ENCODE peak calls at places on chromosomes 4 and X, in nine cellular contexts. K, H, V, N, W, L, R, G and B are unnamed samples. For H3K4me1, the result is how much of the 10 kb centered on the place peaks cover.

GRCh38 chr4:84159767-84160166 is 339.3 kb downstream of the NKX6-1 start:
- DNase-seq in L (no peak), H (no peak), K (no peak), R (peak), V (peak), G (peak), W (peak), N (peak), B (no peak)

GRCh38 chr4:165502919-165503907 is 124.4 kb downstream of the CPE start:
- DNase-seq in G (peak), K (no peak), V (no peak), H (no peak), L (peak), N (peak), W (no peak), R (peak), B (no peak)

GRCh38 chr4:39714171-39714570 is 16.2 kb downstream of the UBE2K start:
- DNase-seq in N (no peak), G (no peak), R (no peak), H (no peak), K (no peak), W (no peak), L (no peak), V (no peak), B (no peak)

GRCh38 chr4:84497220-84497834 is 1.8 kb downstream of the NKX6-1 start:
- DNase-seq in K (no peak), N (no peak), W (no peak), L (no peak), H (no peak), G (no peak), V (no peak), R (peak), B (no peak)

GRCh38 chr4:4995866-4996265 is 23.4 kb downstream of the CYTL1 start:
- DNase-seq in V (no peak), G (no peak), R (no peak), W (no peak), L (no peak), N (no peak), K (no peak), H (no peak), B (no peak)

GRCh38 chr4:158208931-158209640 is 1.2 kb upstream of the TMEM144 start:
- DNase-seq in V (no peak), N (no peak), R (no peak), H (no peak), G (no peak), K (no peak), W (no peak), L (no peak), B (no peak)

GRCh38 chr4:6222761-6223292 is 22.5 kb upstream of the JAKMIP1 start:
- DNase-seq in K (peak), H (no peak), V (no peak), L (no peak), G (peak), R (no peak), N (no peak), W (no peak), B (no peak)

GRCh38 chr4:7777871-7778523 is 161.7 kb downstream of the AFAP1 start:
- DNase-seq in K (no peak), V (no peak), R (no peak), N (no peak), L (no peak), H (no peak), W (no peak), G (no peak), B (no peak)

GRCh38 chrX:11064851-11065600 is 46.1 kb upstream of the HCCS start:
- DNase-seq in L (no peak), H (no peak), K (no peak), G (no peak), R (peak), N (no peak), W (no peak), V (no peak), B (peak)

GRCh38 chr4:108060164-108060563 is 70.5 kb downstream of the HADH start:
- DNase-seq in K (no peak), L (peak), N (peak), V (peak), G (peak), R (peak), W (no peak), H (no peak), B (no peak)

GRCh38 chr4:10380695-10381094 is 76.5 kb downstream of the ZNF518B start:
- DNase-seq in W (no peak), V (no peak), L (no peak), H (no peak), K (no peak), R (no peak), G (no peak), N (no peak), B (no peak)

GRCh38 chr4:74536557-74536956 is 91.6 kb downstream of the AREG start:
- DNase-seq in N (no peak), G (no peak), W (no peak), H (no peak), L (no peak), K (no peak), R (no peak), V (no peak), B (peak)

GRCh38 chrX:123217077-123217476 is 33.0 kb downstream of the GRIA3 start:
- DNase-seq in N (peak), L (no peak), K (no peak), V (no peak), G (no peak), R (peak), H (no peak), W (no peak), B (no peak)

GRCh38 chrX:107450823-107451509 is 1.5 kb downstream of the FRMPD3 start:
- DNase-seq in L (peak), R (no peak), V (no peak), K (no peak), N (peak), W (no peak), H (no peak), G (no peak), B (no peak)

GRCh38 chr4:188613976-188614375 is 474.7 kb downstream of the TRIML1 start:
- DNase-seq in W (no peak), H (no peak), N (no peak), V (no peak), R (no peak), K (no peak), G (no peak), L (no peak), B (no peak)

GRCh38 chr4:107449611-107450369 is 270.2 kb downstream of the PAPSS1 start:
- DNase-seq in L (no peak), N (peak), V (no peak), W (no peak), G (no peak), H (no peak), K (no peak), R (no peak), B (no peak)

GRCh38 chrX:72117636-72118215 is 14.0 kb downstream of the RTL5 start:
- DNase-seq in N (no peak), R (no peak), H (no peak), L (no peak), G (no peak), K (no peak), V (no peak), W (no peak), B (no peak)

GRCh38 chrX:16140983-16141382 is 17.6 kb downstream of the GRPR start:
- DNase-seq in G (no peak), H (no peak), W (no peak), L (no peak), K (no peak), R (no peak), V (no peak), N (no peak), B (no peak)

GRCh38 chrX:55028040-55028439 is 2.7 kb downstream of the ALAS2 start:
- DNase-seq in N (no peak), V (no peak), R (no peak), H (no peak), L (no peak), G (no peak), W (no peak), K (no peak), B (no peak)

GRCh38 chrX:70226048-70226447 is 8.4 kb upstream of the AWAT1 start:
- DNase-seq in V (no peak), N (no peak), H (no peak), K (no peak), G (no peak), W (no peak), L (no peak), R (no peak), B (no peak)

GRCh38 chr4:173505924-173506779 is 23.9 kb downstream of the HAND2 start:
- DNase-seq in W (no peak), R (peak), G (peak), K (no peak), N (peak), V (no peak), L (peak), H (no peak), B (peak)

GRCh38 chrX:137166591-137166990 is 132.8 kb upstream of the GPR101 start:
- DNase-seq in K (no peak), W (no peak), H (no peak), V (no peak), L (no peak), R (no peak), G (no peak), N (peak), B (no peak)

GRCh38 chr4:84803720-84804119 is 162.8 kb downstream of the WDFY3 start:
- DNase-seq in G (no peak), H (no peak), W (no peak), V (no peak), R (peak), K (no peak), N (no peak), L (no peak), B (no peak)

GRCh38 chrX:623599-624323 is 6.8 kb upstream of the SHOX start:
- DNase-seq in R (no peak), G (no peak), L (no peak), K (peak), V (no peak), W (no peak), N (no peak), H (no peak), B (peak)

GRCh38 chrX:110558406-110558805 is 199.8 kb downstream of the RTL9 start:
- DNase-seq in L (no peak), G (no peak), R (no peak), H (peak), W (no peak), K (no peak), V (no peak), N (no peak), B (no peak)

GRCh38 chrX:129793604-129794191 is 13.9 kb downstream of the SASH3 start:
- DNase-seq in K (no peak), R (no peak), V (no peak), G (no peak), L (no peak), N (no peak), W (no peak), H (no peak), B (no peak)

GRCh38 chr4:116055857-116056827 is 942.7 kb upstream of the NDST4 start:
- DNase-seq in L (no peak), R (peak), V (no peak), H (no peak), K (no peak), W (no peak), G (peak), N (peak), B (no peak)

GRCh38 chr4:184899261-184900134 is 73.7 kb upstream of the ACSL1 start:
- DNase-seq in L (no peak), N (no peak), R (peak), V (no peak), K (no peak), W (no peak), H (peak), G (no peak), B (peak)

GRCh38 chr4:184900184-184900583 is 74.4 kb upstream of the ACSL1 start:
- DNase-seq in G (no peak), K (no peak), W (no peak), N (no peak), H (no peak), R (no peak), V (no peak), L (no peak), B (peak)

GRCh38 chr4:184897807-184898388 is 72.1 kb upstream of the ACSL1 start:
- DNase-seq in V (no peak), R (no peak), H (no peak), K (no peak), G (no peak), W (no peak), L (no peak), N (no peak), B (no peak)

GRCh38 chr4:184896868-184897715 is 71.3 kb upstream of the ACSL1 start:
- DNase-seq in N (no peak), K (no peak), G (no peak), L (no peak), H (peak), W (no peak), V (no peak), R (peak), B (peak)

GRCh38 chr4:184898793-184899192 is 73.0 kb upstream of the ACSL1 start:
- DNase-seq in N (no peak), L (no peak), R (no peak), G (no peak), W (no peak), H (no peak), K (no peak), V (no peak), B (no peak)
- H3K4me1 ChIP-seq in N (under half), L (under half), R (half or more), G (under half), W (under half), H (under half), K (under half), V (under half), B (under half)

DNA sequence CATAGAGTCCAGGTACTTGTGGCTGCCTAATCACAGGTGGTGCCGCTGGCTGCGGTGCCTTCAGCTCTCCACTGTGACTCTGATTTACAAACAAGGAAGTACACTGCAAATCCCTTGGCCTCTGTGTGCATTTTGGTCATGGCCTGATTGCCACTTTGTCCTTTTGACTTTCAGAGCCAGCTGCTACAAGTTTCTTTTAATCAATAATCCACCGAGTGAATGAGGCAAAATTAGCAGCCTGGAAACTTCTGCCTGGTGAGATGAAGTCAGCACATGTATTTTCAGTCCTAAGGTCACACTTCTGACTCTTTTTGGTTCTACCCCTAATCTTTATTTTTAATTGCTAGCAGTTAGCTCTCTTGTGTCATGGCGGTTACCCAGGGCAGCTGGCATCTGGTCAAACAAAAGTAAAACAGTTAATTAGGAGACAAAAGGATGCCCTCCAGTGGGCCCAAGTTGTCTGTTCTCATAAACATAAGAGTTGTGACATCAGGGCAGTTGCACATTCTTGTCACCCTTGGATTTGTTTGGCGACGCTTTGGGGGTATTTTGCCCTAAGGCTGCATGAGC is 62.3 kb upstream of the LNX1 start:
- DNase-seq in N (peak), G (no peak), R (peak), K (peak), V (no peak), W (no peak), H (no peak), L (no peak), B (no peak)
- H3K4me1 ChIP-seq in N (under half), G (under half), R (under half), K (under half), V (under half), W (under half), H (under half), L (under half), B (under half)

DNA sequence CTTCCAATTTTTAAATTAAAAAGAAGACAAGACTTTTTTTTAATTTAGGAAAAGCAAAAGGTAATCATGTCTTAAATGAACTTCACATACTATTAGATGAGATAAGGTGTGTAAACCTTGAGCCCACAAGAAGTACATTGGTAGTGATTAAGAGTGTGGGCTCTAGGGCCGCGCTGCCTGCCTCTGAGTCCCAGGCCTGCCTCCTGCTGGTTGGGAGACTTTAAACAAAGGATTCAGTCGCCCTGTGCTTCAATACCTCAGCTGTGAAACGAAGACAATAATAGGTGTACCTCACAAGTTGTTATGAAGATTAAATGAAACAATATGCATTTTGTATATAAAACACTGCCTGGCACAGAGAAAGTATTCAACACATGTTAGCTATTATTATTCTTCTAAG is 95.9 kb upstream of the MYOZ2 start:
- DNase-seq in K (no peak), V (no peak), L (no peak), R (no peak), H (no peak), W (no peak), N (peak), G (peak), B (no peak)
- H3K4me1 ChIP-seq in K (under half), V (under half), L (half or more), R (half or more), H (under half), W (under half), N (under half), G (under half), B (under half)

GRCh38 chrX:13759152-13759718 is 24.7 kb downstream of the OFD1 start:
- DNase-seq in G (no peak), V (no peak), L (no peak), W (no peak), N (no peak), H (no peak), R (no peak), K (no peak), B (no peak)
- H3K4me1 ChIP-seq in G (under half), V (under half), L (under half), W (under half), N (under half), H (under half), R (under half), K (under half), B (under half)

DNA sequence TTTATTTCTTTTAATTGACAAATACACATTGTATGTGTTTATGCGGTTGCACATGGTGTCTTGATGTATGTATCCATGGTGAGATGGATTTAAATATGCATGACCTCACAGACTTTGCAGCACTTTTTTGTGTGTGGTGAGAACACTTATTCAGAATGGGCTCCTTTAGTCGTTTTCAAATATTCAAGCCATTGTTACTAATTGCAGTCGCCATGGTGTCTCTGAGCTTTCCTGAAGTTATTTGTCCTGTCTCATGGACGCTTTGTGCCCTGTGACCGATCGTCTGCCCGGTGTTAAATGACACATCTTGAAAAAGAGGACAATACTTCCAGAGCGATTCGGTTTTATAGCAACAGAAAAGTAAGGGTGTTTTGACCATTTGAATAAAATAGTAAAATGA is 14.4 kb downstream of the CD99 start:
- DNase-seq in R (no peak), V (no peak), L (no peak), K (no peak), N (no peak), H (no peak), W (no peak), G (no peak), B (no peak)
- H3K4me1 ChIP-seq in R (half or more), V (under half), L (half or more), K (under half), N (under half), H (half or more), W (under half), G (under half), B (under half)

DNA sequence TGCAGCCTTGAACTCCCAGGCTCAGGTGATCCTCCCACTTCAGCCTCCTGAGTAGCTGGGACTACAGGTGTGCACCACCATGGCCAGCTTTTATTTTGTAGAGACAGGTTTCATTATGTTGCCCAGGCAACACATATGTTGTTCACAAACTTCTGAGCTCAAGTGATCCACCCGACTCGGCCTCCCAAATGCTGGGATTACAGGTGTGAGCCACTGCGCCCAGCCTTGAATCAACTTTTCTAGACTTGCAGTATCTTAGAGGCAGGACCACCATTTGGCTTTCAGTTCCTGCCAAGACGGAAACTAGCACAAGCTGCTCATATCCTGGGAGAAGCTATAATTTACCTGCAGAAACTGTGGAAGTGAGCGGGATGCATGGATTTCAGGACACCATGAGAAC is 19.9 kb downstream of the NAT8L start:
- DNase-seq in N (no peak), R (no peak), L (no peak), W (no peak), H (no peak), K (peak), V (no peak), G (no peak), B (no peak)
- H3K4me1 ChIP-seq in N (under half), R (under half), L (under half), W (under half), H (under half), K (under half), V (under half), G (under half), B (under half)

GRCh38 chr4:168867128-168867527 is 142.9 kb downstream of the CBR4 start:
- DNase-seq in K (no peak), R (no peak), L (no peak), N (no peak), H (no peak), V (no peak), W (no peak), G (no peak), B (no peak)
- H3K4me1 ChIP-seq in K (under half), R (half or more), L (under half), N (under half), H (under half), V (under half), W (under half), G (under half), B (under half)

GRCh38 chr4:38563703-38564490 is 100.1 kb upstream of the KLF3 start:
- DNase-seq in V (no peak), W (no peak), G (no peak), N (no peak), R (peak), K (no peak), L (no peak), H (no peak), B (no peak)
- H3K4me1 ChIP-seq in V (under half), W (under half), G (under half), N (under half), R (under half), K (under half), L (under half), H (under half), B (under half)

GRCh38 chr4:184473515-184474260 is 662 bp downstream of the IRF2 start:
- DNase-seq in G (no peak), L (peak), R (peak), W (peak), K (peak), H (peak), N (peak), V (no peak), B (peak)
- H3K4me1 ChIP-seq in G (under half), L (under half), R (under half), W (under half), K (under half), H (half or more), N (under half), V (under half), B (under half)